ENCODE peak calls at places on chromosomes 13 and 19, in five cellular contexts. P, F, G, L and W are unnamed samples.
A peak's percentile ranks its signal among the peaks of the same experiment; 100 is the strongest.

GRCh38 chr13:45564108-45564507 is 51.4 kb downstream of the ERICH6B start:
- DNase-seq in P (peak; percentile 36), F (no peak), G (no peak), L (no peak), W (no peak)

GRCh38 chr19:16660763-16661479 is at the start of gene TMEM38A:
- DNase-seq in P (no peak), F (peak; percentile 38), G (peak; percentile 71), L (peak; percentile 38), W (peak; percentile 31)

GRCh38 chr13:33927315-33927714 is 109.4 kb downstream of the RFC3 start:
- DNase-seq in P (no peak), F (no peak), G (peak; percentile 61), L (no peak), W (no peak)

GRCh38 chr19:39542198-39542597 is 2.2 kb upstream of the EID2 start:
- DNase-seq in P (no peak), F (no peak), G (no peak), L (no peak), W (no peak)

GRCh38 chr13:63696055-63696454 is 2280.4 kb upstream of the PCDH20 start:
- DNase-seq in P (no peak), F (no peak), G (no peak), L (no peak), W (no peak)

GRCh38 chr13:27708325-27708724 is 84.0 kb upstream of the GSX1 start:
- DNase-seq in P (no peak), F (no peak), G (no peak), L (no peak), W (no peak)

GRCh38 chr13:41842029-41842428 is 118.9 kb downstream of the VWA8 start:
- DNase-seq in P (no peak), F (no peak), G (no peak), L (no peak), W (no peak)

GRCh38 chr13:83184819-83185218 is 697.5 kb downstream of the SLITRK1 start:
- DNase-seq in P (no peak), F (no peak), G (no peak), L (no peak), W (no peak)

GRCh38 chr13:112952759-112953541 is 16.1 kb upstream of the MCF2L start:
- DNase-seq in P (no peak), F (no peak), G (peak; percentile 33), L (no peak), W (no peak)

GRCh38 chr19:36140289-36141038 is 598 bp downstream of the CAPNS1 start:
- DNase-seq in P (no peak), F (no peak), G (peak; percentile 78), L (peak; percentile 60), W (no peak)

GRCh38 chr13:99037756-99038155 is 59.9 kb upstream of the DOCK9 start:
- DNase-seq in P (no peak), F (no peak), G (no peak), L (no peak), W (no peak)

GRCh38 chr13:29817604-29818378 is 32.6 kb downstream of the UBL3 start:
- DNase-seq in P (no peak), F (no peak), G (no peak), L (no peak), W (no peak)

GRCh38 chr13:97242755-97243497 is 20.8 kb downstream of the MBNL2 start:
- DNase-seq in P (no peak), F (no peak), G (no peak), L (no peak), W (no peak)

GRCh38 chr19:49758292-49758691 is 4.8 kb downstream of the TSKS start:
- DNase-seq in P (peak; percentile 75), F (no peak), G (no peak), L (no peak), W (no peak)

GRCh38 chr13:51913421-51914136 is 51.8 kb downstream of the CCDC70 start:
- DNase-seq in P (no peak), F (no peak), G (no peak), L (peak; percentile 36), W (no peak)

GRCh38 chr13:69180025-69180424 is 927.6 kb upstream of the ATXN8OS start:
- DNase-seq in P (no peak), F (no peak), G (no peak), L (no peak), W (no peak)

GRCh38 chr19:50512112-50512998 is 1.4 kb downstream of the ASPDH start:
- DNase-seq in P (no peak), F (no peak), G (no peak), L (no peak), W (no peak)

GRCh38 chr13:62684359-62684758 is 1268.7 kb upstream of the PCDH20 start:
- DNase-seq in P (no peak), F (no peak), G (no peak), L (no peak), W (no peak)

GRCh38 chr19:43479226-43479625 is 13.8 kb upstream of the LYPD3 start:
- DNase-seq in P (no peak), F (no peak), G (no peak), L (no peak), W (no peak)

GRCh38 chr19:41877490-41877876 is 404 bp downstream of the CD79A start:
- DNase-seq in P (no peak), F (no peak), G (no peak), L (no peak), W (no peak)

GRCh38 chr13:114088863-114089262 is 43.6 kb downstream of the RASA3 start:
- DNase-seq in P (no peak), F (no peak), G (no peak), L (peak; percentile 11), W (no peak)

GRCh38 chr13:37608750-37609339 is 10.3 kb upstream of the POSTN start:
- DNase-seq in P (no peak), F (no peak), G (no peak), L (no peak), W (no peak)

GRCh38 chr19:10142701-10143375 is 23.1 kb upstream of the EIF3G start:
- DNase-seq in P (no peak), F (peak; percentile 31), G (no peak), L (no peak), W (peak; percentile 43)

GRCh38 chr19:34336781-34337271 is 28.2 kb upstream of the GPI start:
- DNase-seq in P (no peak), F (peak; percentile 38), G (no peak), L (no peak), W (no peak)

GRCh38 chr13:41546372-41547252 is 89.3 kb downstream of the RGCC start:
- DNase-seq in P (no peak), F (no peak), G (no peak), L (no peak), W (no peak)

GRCh38 chr19:46601318-46602224 is at the start of gene CALM3:
- DNase-seq in P (no peak), F (no peak), G (peak; percentile 75), L (no peak), W (no peak)

GRCh38 chr13:99353836-99354235 is 46.6 kb upstream of the GPR183 start:
- DNase-seq in P (no peak), F (no peak), G (no peak), L (no peak), W (peak; percentile 24)

GRCh38 chr13:44111701-44112100 is 232.0 kb downstream of the LACC1 start:
- DNase-seq in P (no peak), F (no peak), G (no peak), L (no peak), W (no peak)

GRCh38 chr19:37936166-37936565 is 29.2 kb downstream of the SIPA1L3 start:
- DNase-seq in P (no peak), F (no peak), G (no peak), L (no peak), W (no peak)

GRCh38 chr19:29628661-29629385 is 22.7 kb downstream of the POP4 start:
- DNase-seq in P (no peak), F (no peak), G (no peak), L (no peak), W (no peak)

GRCh38 chr19:863305-863620 is 3.8 kb downstream of the CFD start:
- DNase-seq in P (no peak), F (no peak), G (no peak), L (no peak), W (no peak)